ENCODE peak calls at places on chromosomes 4 and X, in seven cellular contexts. One of them, this sample, is unnamed.

GRCh38 chr4:156957558-156957957 is 14.0 kb downstream of the PDGFC start:
- DNase-seq in H9: no peak
- DNase-seq in transverse colon: no peak
- DNase-seq in fibroblast of lung: no peak
- DNase-seq in tibial artery: no peak
- DNase-seq in kidney: no peak
- DNase-seq in heart right ventricle: no peak
- DNase-seq in this sample: no peak

GRCh38 chr4:119735136-119735770 is 106.6 kb upstream of the PDE5A start:
- DNase-seq in H9: no peak
- DNase-seq in transverse colon: no peak
- DNase-seq in fibroblast of lung: peak; percentile 99
- DNase-seq in tibial artery: no peak
- DNase-seq in kidney: no peak
- DNase-seq in heart right ventricle: no peak
- DNase-seq in this sample: no peak

GRCh38 chrX:15529165-15529564 is 28.6 kb downstream of the BMX start:
- DNase-seq in H9: no peak
- DNase-seq in transverse colon: no peak
- DNase-seq in fibroblast of lung: no peak
- DNase-seq in tibial artery: no peak
- DNase-seq in kidney: no peak
- DNase-seq in heart right ventricle: no peak
- DNase-seq in this sample: no peak

GRCh38 chr4:189305500-189305899 is 635.2 kb upstream of the FRG1 start:
- DNase-seq in H9: no peak
- DNase-seq in transverse colon: no peak
- DNase-seq in fibroblast of lung: no peak
- DNase-seq in tibial artery: no peak
- DNase-seq in kidney: no peak
- DNase-seq in heart right ventricle: no peak
- DNase-seq in this sample: no peak

GRCh38 chrX:107978707-107979307 is 3.4 kb downstream of the TEX13B start:
- DNase-seq in H9: peak; percentile 40
- DNase-seq in transverse colon: no peak
- DNase-seq in fibroblast of lung: peak; percentile 14
- DNase-seq in tibial artery: no peak
- DNase-seq in kidney: no peak
- DNase-seq in heart right ventricle: no peak
- DNase-seq in this sample: no peak

GRCh38 chr4:108743021-108743420 is 19.8 kb downstream of the ETNPPL start:
- DNase-seq in H9: peak; percentile 37
- DNase-seq in transverse colon: no peak
- DNase-seq in fibroblast of lung: no peak
- DNase-seq in tibial artery: no peak
- DNase-seq in kidney: no peak
- DNase-seq in heart right ventricle: no peak
- DNase-seq in this sample: no peak

GRCh38 chrX:103688949-103689348 is 2.5 kb upstream of the MORF4L2 start:
- DNase-seq in H9: no peak
- DNase-seq in transverse colon: no peak
- DNase-seq in fibroblast of lung: peak; percentile 24
- DNase-seq in tibial artery: no peak
- DNase-seq in kidney: no peak
- DNase-seq in heart right ventricle: no peak
- DNase-seq in this sample: no peak

GRCh38 chr4:68732653-68733466 is 62.4 kb upstream of the UGT2B15 start:
- DNase-seq in H9: no peak
- DNase-seq in transverse colon: no peak
- DNase-seq in fibroblast of lung: no peak
- DNase-seq in tibial artery: no peak
- DNase-seq in kidney: no peak
- DNase-seq in heart right ventricle: no peak
- DNase-seq in this sample: no peak

GRCh38 chrX:119762718-119763117 is 4.3 kb downstream of the SOWAHD start:
- DNase-seq in H9: no peak
- DNase-seq in transverse colon: no peak
- DNase-seq in fibroblast of lung: peak; percentile 50
- DNase-seq in tibial artery: no peak
- DNase-seq in kidney: no peak
- DNase-seq in heart right ventricle: no peak
- DNase-seq in this sample: no peak

GRCh38 chr4:43763029-43763610 is 685.5 kb downstream of the KCTD8 start:
- DNase-seq in H9: no peak
- DNase-seq in transverse colon: no peak
- DNase-seq in fibroblast of lung: peak; percentile 31
- DNase-seq in tibial artery: no peak
- DNase-seq in kidney: no peak
- DNase-seq in heart right ventricle: no peak
- DNase-seq in this sample: no peak

GRCh38 chrX:32155044-32155638 is 1056.2 kb downstream of the DMD start:
- DNase-seq in H9: no peak
- DNase-seq in transverse colon: no peak
- DNase-seq in fibroblast of lung: no peak
- DNase-seq in tibial artery: no peak
- DNase-seq in kidney: no peak
- DNase-seq in heart right ventricle: no peak
- DNase-seq in this sample: no peak

GRCh38 chr4:76764251-76764650 is 133.7 kb downstream of the SOWAHB start:
- DNase-seq in H9: no peak
- DNase-seq in transverse colon: no peak
- DNase-seq in fibroblast of lung: peak; percentile 90
- DNase-seq in tibial artery: no peak
- DNase-seq in kidney: no peak
- DNase-seq in heart right ventricle: no peak
- DNase-seq in this sample: no peak

GRCh38 chr4:60759518-60760245 is 440.4 kb upstream of the ADGRL3 start:
- DNase-seq in H9: no peak
- DNase-seq in transverse colon: no peak
- DNase-seq in fibroblast of lung: no peak
- DNase-seq in tibial artery: no peak
- DNase-seq in kidney: no peak
- DNase-seq in heart right ventricle: no peak
- DNase-seq in this sample: no peak

GRCh38 chr4:89134775-89135319 is 23.5 kb downstream of the TIGD2 start:
- DNase-seq in H9: no peak
- DNase-seq in transverse colon: no peak
- DNase-seq in fibroblast of lung: peak; percentile 82
- DNase-seq in tibial artery: no peak
- DNase-seq in kidney: no peak
- DNase-seq in heart right ventricle: no peak
- DNase-seq in this sample: no peak

GRCh38 chr4:3822230-3822947 is 56.2 kb downstream of the ADRA2C start:
- DNase-seq in H9: no peak
- DNase-seq in transverse colon: peak; percentile 25
- DNase-seq in fibroblast of lung: no peak
- DNase-seq in tibial artery: no peak
- DNase-seq in kidney: peak; percentile 61
- DNase-seq in heart right ventricle: no peak
- DNase-seq in this sample: peak; percentile 46

GRCh38 chrX:112147206-112147605 is 64.6 kb upstream of the TRPC5 start:
- DNase-seq in H9: peak; percentile 50
- DNase-seq in transverse colon: no peak
- DNase-seq in fibroblast of lung: peak; percentile 0
- DNase-seq in tibial artery: no peak
- DNase-seq in kidney: no peak
- DNase-seq in heart right ventricle: no peak
- DNase-seq in this sample: no peak

GRCh38 chr4:182188622-182189021 is 54.6 kb upstream of the TENM3 start:
- DNase-seq in H9: no peak
- DNase-seq in transverse colon: no peak
- DNase-seq in fibroblast of lung: peak; percentile 73
- DNase-seq in tibial artery: no peak
- DNase-seq in kidney: no peak
- DNase-seq in heart right ventricle: no peak
- DNase-seq in this sample: no peak

GRCh38 chr4:182192511-182193181 is 50.6 kb upstream of the TENM3 start:
- DNase-seq in H9: no peak
- DNase-seq in transverse colon: no peak
- DNase-seq in fibroblast of lung: peak; percentile 93
- DNase-seq in tibial artery: no peak
- DNase-seq in kidney: no peak
- DNase-seq in heart right ventricle: no peak
- DNase-seq in this sample: no peak

GRCh38 chr4:182189107-182189878 is 53.9 kb upstream of the TENM3 start:
- DNase-seq in H9: no peak
- DNase-seq in transverse colon: no peak
- DNase-seq in fibroblast of lung: peak; percentile 100
- DNase-seq in tibial artery: no peak
- DNase-seq in kidney: no peak
- DNase-seq in heart right ventricle: no peak
- DNase-seq in this sample: peak; percentile 30

GRCh38 chr4:182193261-182193660 is 49.9 kb upstream of the TENM3 start:
- DNase-seq in H9: no peak
- DNase-seq in transverse colon: no peak
- DNase-seq in fibroblast of lung: no peak
- DNase-seq in tibial artery: no peak
- DNase-seq in kidney: no peak
- DNase-seq in heart right ventricle: no peak
- DNase-seq in this sample: no peak

GRCh38 chr4:182190306-182190705 is 52.9 kb upstream of the TENM3 start:
- DNase-seq in H9: no peak
- DNase-seq in transverse colon: no peak
- DNase-seq in fibroblast of lung: peak; percentile 78
- DNase-seq in tibial artery: no peak
- DNase-seq in kidney: no peak
- DNase-seq in heart right ventricle: no peak
- DNase-seq in this sample: no peak
- H3K4me1 ChIP-seq in H9: peaks cover 4% of the 10 kb centered on the region
- H3K4me1 ChIP-seq in transverse colon: no peaks in the 10 kb centered on the region
- H3K4me1 ChIP-seq in fibroblast of lung: no peaks in the 10 kb centered on the region
- H3K4me1 ChIP-seq in tibial artery: no peaks in the 10 kb centered on the region
- H3K4me1 ChIP-seq in kidney: no peaks in the 10 kb centered on the region
- H3K4me1 ChIP-seq in heart right ventricle: no peaks in the 10 kb centered on the region
- H3K4me1 ChIP-seq in this sample: no peaks in the 10 kb centered on the region

DNA sequence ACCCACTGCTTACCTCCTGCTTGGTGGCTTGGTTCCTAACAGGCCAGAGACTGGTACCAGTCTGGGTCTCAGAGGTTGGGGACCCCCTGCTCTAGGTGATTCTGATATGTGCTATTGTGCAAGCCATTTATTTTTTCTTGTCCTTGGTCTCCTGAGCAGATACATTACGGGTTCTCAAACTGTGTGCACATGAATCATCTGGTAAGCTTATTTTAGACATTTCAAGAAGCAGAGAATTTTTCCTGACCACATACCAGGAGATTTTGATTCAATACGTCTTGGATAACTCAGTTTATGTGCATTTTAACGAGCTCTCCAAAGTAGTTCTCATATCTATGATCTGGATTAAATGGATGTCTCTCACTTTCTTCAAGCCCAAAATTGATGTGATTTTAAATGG is 77.2 kb downstream of the FHIP1A start:
- DNase-seq in H9: no peak
- DNase-seq in transverse colon: no peak
- DNase-seq in fibroblast of lung: peak; percentile 88
- DNase-seq in tibial artery: no peak
- DNase-seq in kidney: no peak
- DNase-seq in heart right ventricle: no peak
- DNase-seq in this sample: no peak
- H3K27ac ChIP-seq in H9: peak overlapping the region; percentile 76
- H3K27ac ChIP-seq in transverse colon: no peak overlapping the region
- H3K27ac ChIP-seq in fibroblast of lung: no peak overlapping the region
- H3K27ac ChIP-seq in tibial artery: no peak overlapping the region
- H3K27ac ChIP-seq in kidney: no peak overlapping the region
- H3K27ac ChIP-seq in heart right ventricle: no peak overlapping the region
- H3K27ac ChIP-seq in this sample: peak overlapping the region; percentile 66

DNA sequence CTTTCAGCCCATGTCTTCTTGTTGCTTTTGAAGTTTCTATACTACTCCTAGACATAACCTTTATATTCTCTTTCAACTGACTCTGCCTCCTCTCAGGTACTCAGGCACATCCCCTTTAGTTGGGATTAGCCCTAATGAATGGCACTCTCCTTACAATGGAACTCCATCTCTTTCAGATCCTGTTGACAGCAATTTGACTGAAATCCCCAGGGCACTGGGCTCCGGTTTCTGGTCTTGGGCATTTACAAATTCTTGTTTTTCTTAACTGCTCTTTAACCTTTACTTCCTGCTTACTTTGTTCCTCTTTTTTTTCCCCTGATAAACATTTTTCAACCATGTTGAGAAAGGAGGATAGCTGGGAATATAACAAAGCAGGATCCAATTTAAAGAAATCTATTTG is 68.9 kb downstream of the ENOX2 start:
- DNase-seq in H9: peak; percentile 29
- DNase-seq in transverse colon: no peak
- DNase-seq in fibroblast of lung: no peak
- DNase-seq in tibial artery: no peak
- DNase-seq in kidney: no peak
- DNase-seq in heart right ventricle: no peak
- DNase-seq in this sample: no peak
- H3K4me1 ChIP-seq in H9: no peaks in the 10 kb centered on the region
- H3K4me1 ChIP-seq in transverse colon: no peaks in the 10 kb centered on the region
- H3K4me1 ChIP-seq in fibroblast of lung: no peaks in the 10 kb centered on the region
- H3K4me1 ChIP-seq in tibial artery: peaks cover 4% of the 10 kb centered on the region
- H3K4me1 ChIP-seq in kidney: no peaks in the 10 kb centered on the region
- H3K4me1 ChIP-seq in heart right ventricle: no peaks in the 10 kb centered on the region
- H3K4me1 ChIP-seq in this sample: no peaks in the 10 kb centered on the region

DNA sequence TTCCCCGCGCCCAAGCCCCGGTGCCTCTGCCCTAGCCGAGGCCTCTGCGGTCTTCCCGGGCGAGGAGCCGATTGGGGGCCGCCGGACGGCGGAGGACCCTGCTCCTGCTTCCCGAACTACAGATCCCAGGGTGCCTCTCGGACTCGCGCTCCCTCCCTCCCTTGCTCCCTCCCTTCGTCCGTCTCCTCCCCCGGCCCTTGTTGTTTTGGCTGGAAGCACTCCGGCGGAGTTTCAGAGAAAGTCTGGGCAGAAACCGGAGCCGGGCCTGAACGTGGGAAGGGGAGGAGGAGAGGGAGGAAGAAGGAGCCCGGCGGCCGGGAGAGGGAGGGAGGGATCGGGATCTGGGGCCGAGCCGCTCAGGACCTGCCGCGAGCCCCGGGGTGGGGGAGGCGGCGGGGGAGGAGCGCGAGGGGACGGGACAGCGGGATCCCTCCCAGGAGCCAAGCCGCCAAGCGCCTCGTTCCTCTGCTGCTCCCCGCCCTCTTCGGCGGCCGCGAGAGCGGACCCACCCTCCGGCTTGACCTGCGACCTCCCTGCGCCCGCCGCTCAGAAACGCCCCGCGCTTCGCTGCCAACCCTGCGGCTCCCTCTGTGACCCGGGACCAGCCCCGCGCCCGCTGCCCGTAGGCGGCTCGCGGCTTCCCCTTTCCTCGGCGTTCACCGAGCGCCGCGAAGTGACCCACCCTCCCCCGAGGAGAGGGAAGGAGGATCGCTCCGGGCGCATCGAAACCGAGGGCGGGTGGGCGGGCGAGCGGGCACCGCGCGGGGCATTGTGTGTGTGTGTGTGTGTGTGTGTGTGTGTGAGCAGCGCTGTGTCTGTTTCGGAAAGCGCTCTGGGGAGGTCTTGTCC is 473 bp upstream of the GAB1 start:
- DNase-seq in H9: peak; percentile 95
- DNase-seq in transverse colon: peak; percentile 92
- DNase-seq in fibroblast of lung: peak; percentile 90
- DNase-seq in tibial artery: peak; percentile 87
- DNase-seq in kidney: peak; percentile 97
- DNase-seq in heart right ventricle: peak; percentile 93
- DNase-seq in this sample: peak; percentile 93
- H3K27ac ChIP-seq in H9: no peak overlapping the region
- H3K27ac ChIP-seq in transverse colon: peak overlapping the region; percentile 97
- H3K27ac ChIP-seq in fibroblast of lung: peak overlapping the region; percentile 72
- H3K27ac ChIP-seq in tibial artery: peak overlapping the region; percentile 89
- H3K27ac ChIP-seq in kidney: peak overlapping the region; percentile 94
- H3K27ac ChIP-seq in heart right ventricle: peak overlapping the region; percentile 96
- H3K27ac ChIP-seq in this sample: peak overlapping the region; percentile 97

This sample was measured in psoas muscle.